ENCODE peak calls at places on chromosomes 7 and 10, in four cellular contexts. C is GM23248, U is endothelial cell of umbilical vein, P is lower lobe of right lung. H is an unnamed sample.

GRCh38 chr10:110824152-110824441 is 47.6 kb upstream of the PDCD4 start:
- DNase-seq in U (peak; percentile 27), P (no peak), C (no peak), H (no peak)

GRCh38 chr7:33423646-33424020 is 294.3 kb downstream of the BBS9 start:
- DNase-seq in P (no peak), U (peak; percentile 15), C (no peak), H (peak; percentile 11)

GRCh38 chr7:99762680-99763327 is 21.2 kb downstream of the CYP3A4 start:
- DNase-seq in U (no peak), P (no peak), C (peak; percentile 89), H (no peak)

GRCh38 chr10:87639493-87639892 is 20.2 kb upstream of the PAPSS2 start:
- DNase-seq in P (no peak), U (no peak), C (no peak), H (no peak)

GRCh38 chr7:155327590-155328320 is 30.1 kb downstream of the INSIG1 start:
- DNase-seq in C (no peak), U (no peak), P (no peak), H (no peak)

GRCh38 chr7:108299251-108300014 is 156.8 kb downstream of the NRCAM start:
- DNase-seq in U (peak; percentile 54), C (peak; percentile 53), P (no peak), H (no peak)

GRCh38 chr7:91034459-91035368 is 229.5 kb upstream of the FZD1 start:
- DNase-seq in C (peak; percentile 70), U (peak; percentile 56), P (no peak), H (peak; percentile 57)

GRCh38 chr10:69692891-69693290 is 62.8 kb downstream of the FAM241B start:
- DNase-seq in C (no peak), U (no peak), P (no peak), H (no peak)

GRCh38 chr7:133676805-133677370 is 424.0 kb downstream of the EXOC4 start:
- DNase-seq in P (no peak), U (peak; percentile 17), C (peak; percentile 37), H (no peak)

GRCh38 chr10:44574596-44575480 is 189.9 kb upstream of the CXCL12 start:
- DNase-seq in C (no peak), U (no peak), P (no peak), H (no peak)

GRCh38 chr7:86598721-86599120 is 45.0 kb upstream of the GRM3 start:
- DNase-seq in C (no peak), P (no peak), U (no peak), H (no peak)

GRCh38 chr10:97574374-97575100 is 2.0 kb downstream of the ANKRD2 start:
- DNase-seq in C (peak; percentile 88), U (peak; percentile 85), P (peak; percentile 75), H (peak; percentile 59)

GRCh38 chr10:67788028-67788886 is 49.7 kb downstream of the DNAJC12 start:
- DNase-seq in C (peak; percentile 48), U (peak; percentile 26), P (peak; percentile 68), H (peak; percentile 67)

GRCh38 chr10:8898745-8899330 is 844.4 kb downstream of the GATA3 start:
- DNase-seq in U (no peak), C (no peak), P (no peak), H (no peak)

GRCh38 chr10:73785721-73786511 is 510 bp downstream of the ZSWIM8 start:
- DNase-seq in C (peak; percentile 82), U (peak; percentile 66), P (peak; percentile 73), H (peak; percentile 83)

GRCh38 chr7:4873071-4873944 is 10.2 kb downstream of the RADIL start:
- DNase-seq in C (no peak), U (no peak), P (no peak), H (peak; percentile 56)

GRCh38 chr7:131330299-131330698 is 2.6 kb downstream of the MKLN1 start:
- DNase-seq in P (no peak), C (peak; percentile 14), U (no peak), H (no peak)

GRCh38 chr7:139995034-139995915 is 67.5 kb downstream of the PARP12 start:
- DNase-seq in U (no peak), C (peak; percentile 75), P (no peak), H (no peak)

GRCh38 chr10:10794776-10795175 is 222.9 kb upstream of the CELF2 start:
- DNase-seq in U (no peak), P (no peak), C (no peak), H (no peak)

GRCh38 chr10:84214612-84215235 is 10.6 kb downstream of the LRIT2 start:
- DNase-seq in C (peak; percentile 32), P (no peak), U (no peak), H (peak; percentile 86)

GRCh38 chr7:82506702-82507101 is 63.1 kb upstream of the CACNA2D1 start:
- DNase-seq in P (no peak), C (peak; percentile 83), U (no peak), H (peak; percentile 21)

DNA sequence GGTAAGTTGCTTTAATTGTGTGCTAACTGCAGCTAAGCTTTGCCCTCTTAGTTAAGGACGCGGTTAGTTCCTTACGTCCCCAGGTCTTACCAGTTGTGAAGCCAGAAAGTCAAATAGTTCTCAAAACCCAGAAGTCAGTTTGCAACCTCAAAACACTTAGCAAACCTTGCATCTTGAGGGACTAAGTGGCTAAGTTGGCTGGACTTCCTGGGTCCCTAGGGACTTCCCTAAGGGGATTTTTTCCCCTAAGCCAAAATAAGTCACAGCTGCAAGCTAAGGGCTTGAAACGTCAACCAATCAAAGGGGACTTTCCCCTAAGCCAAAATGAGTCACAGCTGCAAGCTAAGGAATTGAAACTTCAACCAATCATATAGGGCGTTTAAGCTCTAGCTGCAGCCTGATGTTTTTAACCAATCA is 36.2 kb upstream of the HECW1 start:
- DNase-seq in U (no peak), P (no peak), C (peak; percentile 1), H (no peak)
- H3K36me3 ChIP-seq in U (no peaks in the 10 kb centered on the region), P (no peaks in the 10 kb centered on the region), C (no peaks in the 10 kb centered on the region), H (no peaks in the 10 kb centered on the region)

GRCh38 chr7:120966961-120967360 is 16.4 kb downstream of the ING3 start:
- DNase-seq in U (no peak), C (no peak), P (no peak), H (no peak)
- H3K36me3 ChIP-seq in U (peaks cover 14% of the 10 kb centered on the region), C (peaks cover 30% of the 10 kb centered on the region), P (peaks cover 78% of the 10 kb centered on the region), H (peaks cover 8% of the 10 kb centered on the region)

DNA sequence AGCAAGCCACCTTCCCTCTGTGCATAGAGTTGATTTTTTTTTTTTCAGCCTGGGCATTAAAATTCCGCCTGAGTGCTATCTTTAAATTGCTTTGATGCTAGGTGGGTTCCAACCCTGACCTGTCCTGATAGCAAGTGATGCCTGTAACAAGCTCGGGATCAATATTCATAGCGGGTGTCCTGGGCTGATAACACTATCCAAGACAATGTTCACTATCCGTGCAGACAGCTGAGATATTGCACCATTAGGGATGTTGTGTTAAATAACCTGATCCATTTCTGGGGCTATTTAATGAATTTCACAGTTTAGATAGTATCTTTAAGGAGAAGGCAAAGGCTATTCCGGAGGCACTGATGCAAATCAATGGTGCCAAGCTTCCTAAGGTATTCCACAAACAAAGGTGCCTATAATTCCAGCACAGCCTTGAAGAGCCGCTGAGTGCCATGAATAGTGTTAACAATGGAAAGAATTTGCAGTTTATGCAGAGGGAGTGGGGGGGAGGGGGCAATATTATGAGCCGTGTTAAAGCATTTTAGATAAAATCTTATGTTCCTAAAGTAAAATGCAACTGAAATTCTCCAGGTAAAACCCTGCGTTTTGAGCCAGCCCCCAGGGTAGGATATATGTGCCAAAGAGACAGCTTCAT is 4.3 kb upstream of the NKX1-2 start:
- DNase-seq in C (no peak), P (no peak), U (no peak), H (no peak)
- H3K36me3 ChIP-seq in C (no peaks in the 10 kb centered on the region), P (no peaks in the 10 kb centered on the region), U (no peaks in the 10 kb centered on the region), H (no peaks in the 10 kb centered on the region)

GRCh38 chr7:137916980-137917645 is 70.3 kb upstream of the DGKI start:
- DNase-seq in P (no peak), U (no peak), C (no peak), H (no peak)

GRCh38 chr7:137915266-137915665 is 68.5 kb upstream of the DGKI start:
- DNase-seq in U (no peak), C (no peak), P (no peak), H (no peak)

GRCh38 chr7:137916564-137916963 is 69.8 kb upstream of the DGKI start:
- DNase-seq in U (no peak), C (no peak), P (no peak), H (no peak)

GRCh38 chr7:137909042-137909441 is 62.3 kb upstream of the DGKI start:
- DNase-seq in P (no peak), U (no peak), C (no peak), H (no peak)

DNA sequence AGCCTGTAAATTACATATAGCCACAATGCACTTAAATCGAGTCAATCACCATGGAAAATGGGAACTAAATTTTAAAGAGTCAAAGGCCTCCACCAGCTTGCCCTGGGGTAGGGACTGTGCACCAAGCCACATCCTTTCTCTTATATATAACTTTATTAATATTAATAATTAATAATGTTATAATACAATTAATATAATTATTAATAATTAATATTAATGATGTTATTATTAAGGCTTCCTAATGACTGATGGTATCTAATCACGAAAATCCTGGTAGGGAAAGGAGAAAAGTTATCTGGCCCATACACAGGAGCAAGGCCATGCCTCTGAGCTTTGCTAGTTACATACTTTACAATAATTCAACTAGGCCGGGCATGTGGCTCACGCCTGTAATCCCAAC is 67.2 kb upstream of the DGKI start:
- DNase-seq in U (no peak), C (no peak), P (no peak), H (no peak)
- H3K36me3 ChIP-seq in U (peaks cover 14% of the 10 kb centered on the region), C (peaks cover 58% of the 10 kb centered on the region), P (peaks cover 73% of the 10 kb centered on the region), H (peaks cover 13% of the 10 kb centered on the region)

GRCh38 chr10:123175389-123176387 is 21.5 kb downstream of the BUB3 start:
- DNase-seq in C (no peak), P (no peak), U (no peak), H (no peak)
- H3K36me3 ChIP-seq in C (no peaks in the 10 kb centered on the region), P (peaks cover 11% of the 10 kb centered on the region), U (peaks cover 5% of the 10 kb centered on the region), H (peaks cover 1% of the 10 kb centered on the region)

DNA sequence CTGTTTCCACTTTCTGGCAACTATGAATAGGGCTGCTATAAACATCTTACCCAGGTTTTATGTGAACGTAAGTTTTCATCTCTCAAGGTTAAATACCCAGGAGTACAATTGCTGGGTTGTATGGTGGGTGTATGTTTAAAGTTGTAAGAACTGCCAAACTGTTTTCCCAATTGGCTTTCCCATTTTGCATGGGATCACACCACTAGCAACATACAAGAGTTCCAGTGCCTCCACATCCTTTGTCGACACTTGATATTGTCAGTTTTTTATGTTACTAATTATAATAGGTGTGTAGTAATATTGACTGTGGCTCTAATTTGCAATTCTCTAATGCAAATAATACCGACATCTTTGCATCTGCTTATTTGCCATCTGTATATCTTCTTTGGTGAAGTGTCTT is 82.9 kb downstream of the SFMBT2 start:
- DNase-seq in P (no peak), C (no peak), U (no peak), H (no peak)
- H3K36me3 ChIP-seq in P (no peaks in the 10 kb centered on the region), C (no peaks in the 10 kb centered on the region), U (no peaks in the 10 kb centered on the region), H (no peaks in the 10 kb centered on the region)